ENCODE peak calls at places on chromosomes 2 and 18, in nine cellular contexts. B is cardiac muscle cell, Q is GM23338, U is left lung, T is lower lobe of right lung, J is A549, N is neural progenitor cell, L is adrenal gland, O is left ventricle myocardium inferior. C is an unnamed sample.
A peak's percentile ranks its signal among the peaks of the same experiment; 100 is the strongest.

GRCh38 chr2:28224648-28225471 is 167.8 kb upstream of the FOSL2 start:
- DNase-seq in B (peak; percentile 96), Q (no peak), U (no peak), T (no peak), J (no peak), N (peak; percentile 7), L (no peak), O (no peak), C (no peak)

GRCh38 chr2:224847961-224848850 is 132.0 kb upstream of the CCDC195 start:
- DNase-seq in B (peak; percentile 95), Q (no peak), U (no peak), T (no peak), J (peak; percentile 4), N (no peak), L (peak; percentile 73), O (peak; percentile 19), C (no peak)

GRCh38 chr2:128618642-128619041 is 300.0 kb upstream of the HS6ST1 start:
- DNase-seq in B (no peak), Q (no peak), U (no peak), T (peak; percentile 16), J (no peak), N (no peak), L (no peak), O (no peak), C (no peak)

GRCh38 chr2:181037922-181038321 is 57.5 kb downstream of the UBE2E3 start:
- DNase-seq in B (peak; percentile 9), Q (no peak), U (no peak), T (no peak), J (no peak), N (no peak), L (no peak), O (no peak), C (no peak)

GRCh38 chr2:181058378-181059269 is 78.2 kb downstream of the UBE2E3 start:
- DNase-seq in B (peak; percentile 43), Q (peak; percentile 75), U (no peak), T (no peak), J (no peak), N (peak; percentile 45), L (no peak), O (no peak), C (peak; percentile 50)

GRCh38 chr2:102100371-102101096 is 42.0 kb upstream of the IL1R1 start:
- DNase-seq in B (peak; percentile 65), Q (no peak), U (no peak), T (no peak), J (no peak), N (no peak), L (no peak), O (no peak), C (no peak)

GRCh38 chr2:33806041-33806440 is 206.9 kb upstream of the FAM98A start:
- DNase-seq in B (no peak), Q (no peak), U (no peak), T (no peak), J (no peak), N (no peak), L (peak; percentile 15), O (no peak), C (no peak)

GRCh38 chr18:39462436-39462835 is 1896.8 kb upstream of the CELF4 start:
- DNase-seq in B (peak; percentile 34), Q (no peak), U (no peak), T (no peak), J (no peak), N (no peak), L (no peak), O (no peak), C (no peak)

GRCh38 chr2:100437751-100438150 is 20.3 kb upstream of the CHST10 start:
- DNase-seq in B (no peak), Q (no peak), U (no peak), T (no peak), J (no peak), N (no peak), L (no peak), O (no peak), C (no peak)

DNA sequence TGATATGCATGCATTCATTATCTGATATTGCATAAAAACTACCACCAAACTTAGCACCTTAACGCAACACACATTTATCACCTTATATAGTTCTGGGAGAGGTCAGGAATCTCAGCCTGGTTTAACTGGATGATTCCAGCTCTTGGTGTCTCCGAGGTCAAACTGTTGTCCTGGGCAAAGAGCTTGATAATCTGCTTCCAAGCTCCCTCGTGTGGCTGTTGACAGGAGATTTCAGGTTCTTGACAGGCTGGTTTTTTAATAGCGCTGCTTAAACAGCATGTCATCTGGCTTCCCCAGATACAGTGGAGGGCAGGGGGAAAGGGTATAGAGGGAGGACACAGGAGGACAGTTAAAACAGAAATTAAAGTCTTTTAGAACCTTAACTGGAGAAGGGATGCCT is 785.0 kb downstream of the CNTNAP5 start:
- DNase-seq in B (peak; percentile 23), Q (peak; percentile 68), U (no peak), T (no peak), J (no peak), N (peak; percentile 77), L (no peak), O (peak; percentile 14), C (no peak)
- TF ChIP-seq CTCF in B (no peak), Q (peak; percentile 59), U (no peak), T (no peak), J (no peak), N (peak; percentile 60), L (no peak), O (peak; percentile 58), C (no peak)

GRCh38 chr2:239806276-239806675 is 218.9 kb downstream of the NDUFA10 start:
- DNase-seq in B (no peak), Q (no peak), U (no peak), T (no peak), J (no peak), N (no peak), L (no peak), O (no peak), C (no peak)
- H3K4me3 ChIP-seq in B (no peak overlapping the region), Q (no peak overlapping the region), U (no peak overlapping the region), T (no peak overlapping the region), J (no peak overlapping the region), N (no peak overlapping the region), L (no peak overlapping the region), O (no peak overlapping the region), C (no peak overlapping the region)

GRCh38 chr2:147888665-147889064 is 43.8 kb downstream of the ACVR2A start:
- DNase-seq in B (no peak), Q (no peak), U (no peak), T (no peak), J (no peak), N (no peak), L (no peak), O (no peak), C (no peak)
- H3K4me1 ChIP-seq in B (peaks cover 10% of the 10 kb centered on the region), Q (peaks cover 14% of the 10 kb centered on the region), U (no peaks in the 10 kb centered on the region), T (peaks cover 7% of the 10 kb centered on the region), J (no peaks in the 10 kb centered on the region), N (peaks cover 10% of the 10 kb centered on the region), L (peaks cover 33% of the 10 kb centered on the region), O (peaks cover 49% of the 10 kb centered on the region), C (no peaks in the 10 kb centered on the region)

GRCh38 chr18:44579745-44580144 is 100.9 kb upstream of the SETBP1 start:
- DNase-seq in B (no peak), Q (no peak), U (no peak), T (no peak), J (no peak), N (no peak), L (no peak), O (no peak), C (no peak)

GRCh38 chr18:44582432-44582831 is 98.3 kb upstream of the SETBP1 start:
- DNase-seq in B (no peak), Q (no peak), U (no peak), T (no peak), J (no peak), N (no peak), L (no peak), O (no peak), C (no peak)

GRCh38 chr18:44584900-44585299 is 95.8 kb upstream of the SETBP1 start:
- DNase-seq in B (no peak), Q (no peak), U (no peak), T (no peak), J (no peak), N (no peak), L (no peak), O (no peak), C (no peak)

GRCh38 chr18:44580159-44580558 is 100.5 kb upstream of the SETBP1 start:
- DNase-seq in B (no peak), Q (no peak), U (no peak), T (no peak), J (no peak), N (no peak), L (no peak), O (no peak), C (no peak)

DNA sequence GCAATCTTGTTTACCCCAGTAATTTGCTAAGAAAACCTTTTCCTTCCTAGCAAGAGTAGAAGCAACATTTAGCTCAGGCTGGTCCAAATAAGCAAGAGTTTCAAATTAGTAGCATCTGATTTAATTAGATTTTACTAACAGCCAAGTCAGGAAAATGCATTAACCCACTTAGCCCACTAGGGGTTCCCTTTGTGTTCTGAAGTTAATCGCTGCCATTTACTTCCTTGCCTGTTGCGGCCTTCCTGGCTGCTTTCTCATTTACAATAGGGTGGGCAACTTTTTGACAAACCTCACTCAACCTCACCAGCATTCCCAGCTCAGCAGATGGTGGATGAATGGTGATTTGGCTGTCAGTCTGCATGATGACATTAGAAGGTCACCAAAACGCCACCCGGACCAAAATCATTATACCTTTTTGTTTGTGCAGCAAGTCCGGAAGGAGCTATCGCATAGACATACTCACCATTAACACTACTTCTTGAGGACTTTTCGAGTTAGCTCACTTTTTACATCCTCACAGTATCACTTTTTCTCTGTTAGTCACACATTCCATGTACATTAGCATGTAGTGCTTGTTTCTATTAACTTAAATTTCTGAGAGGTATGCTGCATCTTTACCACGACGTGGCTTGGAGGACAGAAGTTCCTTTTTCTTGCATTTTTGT is 101.5 kb upstream of the SETBP1 start:
- DNase-seq in B (peak; percentile 45), Q (peak; percentile 78), U (no peak), T (no peak), J (peak; percentile 6), N (peak; percentile 64), L (no peak), O (no peak), C (no peak)
- TF ChIP-seq CTCF in B (peak; percentile 75), Q (peak; percentile 81), U (peak; percentile 52), T (peak; percentile 51), J (peak; percentile 27), N (peak; percentile 64), L (peak; percentile 35), O (peak; percentile 67), C (peak; percentile 19)

DNA sequence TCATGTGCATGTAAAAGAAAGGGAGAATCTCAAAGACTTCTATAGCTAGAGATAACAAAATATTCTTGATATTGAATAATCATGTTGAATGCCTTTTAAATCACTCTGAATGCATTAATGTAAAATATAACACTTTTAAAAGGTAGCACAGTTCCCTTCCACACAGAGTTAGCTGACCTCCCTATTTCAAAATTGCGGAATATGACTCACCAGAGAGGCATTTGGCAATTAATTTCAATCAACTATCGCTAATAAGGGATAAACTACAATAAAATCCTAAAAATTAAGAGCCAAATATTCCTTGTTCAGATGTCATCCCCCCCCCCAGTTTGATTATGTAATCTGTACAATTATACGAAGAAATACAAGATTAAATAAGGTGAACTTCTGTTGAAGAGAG is 29.3 kb downstream of the ZC3H15 start:
- DNase-seq in B (no peak), Q (no peak), U (no peak), T (no peak), J (no peak), N (no peak), L (no peak), O (no peak), C (no peak)
- H3K4me3 ChIP-seq in B (no peak overlapping the region), Q (no peak overlapping the region), U (no peak overlapping the region), T (no peak overlapping the region), J (no peak overlapping the region), N (no peak overlapping the region), L (no peak overlapping the region), O (no peak overlapping the region), C (no peak overlapping the region)